ENCODE peak calls at places on chromosomes 7 and 10, in ten cellular contexts. One of them, this sample, is unnamed.

GRCh38 chr10:110431659-110432058 is 66.0 kb upstream of the DUSP5 start:
- DNase-seq in GM10248: no peak
- DNase-seq in astrocyte of the spinal cord: no peak
- DNase-seq in IMR-90: no peak
- DNase-seq in activated CD8-positive, alpha-beta T cell treated with anti-CD3 and anti-CD28 coated beads for 36 hours: no peak
- DNase-seq in prostate gland: no peak
- DNase-seq in lower leg skin: peak
- DNase-seq in endothelial cell: no peak
- DNase-seq in natural killer cell: no peak
- DNase-seq in body of pancreas: no peak
- DNase-seq in this sample: no peak

GRCh38 chr10:32175629-32176028 is 119.4 kb upstream of the KIF5B start:
- DNase-seq in activated CD8-positive, alpha-beta T cell treated with anti-CD3 and anti-CD28 coated beads for 36 hours: no peak
- DNase-seq in GM10248: no peak
- DNase-seq in endothelial cell: no peak
- DNase-seq in body of pancreas: no peak
- DNase-seq in prostate gland: no peak
- DNase-seq in astrocyte of the spinal cord: no peak
- DNase-seq in lower leg skin: no peak
- DNase-seq in natural killer cell: no peak
- DNase-seq in IMR-90: no peak
- DNase-seq in this sample: no peak

GRCh38 chr10:113171662-113172061 is 221.6 kb downstream of the TCF7L2 start:
- DNase-seq in astrocyte of the spinal cord: no peak
- DNase-seq in activated CD8-positive, alpha-beta T cell treated with anti-CD3 and anti-CD28 coated beads for 36 hours: no peak
- DNase-seq in IMR-90: no peak
- DNase-seq in GM10248: no peak
- DNase-seq in lower leg skin: no peak
- DNase-seq in body of pancreas: no peak
- DNase-seq in natural killer cell: no peak
- DNase-seq in endothelial cell: no peak
- DNase-seq in prostate gland: no peak
- DNase-seq in this sample: no peak

GRCh38 chr7:105567024-105567423 is 14.3 kb downstream of the EFCAB10 start:
- DNase-seq in astrocyte of the spinal cord: no peak
- DNase-seq in lower leg skin: no peak
- DNase-seq in body of pancreas: no peak
- DNase-seq in activated CD8-positive, alpha-beta T cell treated with anti-CD3 and anti-CD28 coated beads for 36 hours: no peak
- DNase-seq in GM10248: no peak
- DNase-seq in natural killer cell: no peak
- DNase-seq in IMR-90: no peak
- DNase-seq in endothelial cell: no peak
- DNase-seq in prostate gland: no peak
- DNase-seq in this sample: no peak

GRCh38 chr10:110364531-110364937 is 59.8 kb upstream of the SMNDC1 start:
- DNase-seq in activated CD8-positive, alpha-beta T cell treated with anti-CD3 and anti-CD28 coated beads for 36 hours: peak
- DNase-seq in prostate gland: no peak
- DNase-seq in GM10248: no peak
- DNase-seq in lower leg skin: no peak
- DNase-seq in endothelial cell: no peak
- DNase-seq in body of pancreas: no peak
- DNase-seq in natural killer cell: no peak
- DNase-seq in astrocyte of the spinal cord: no peak
- DNase-seq in IMR-90: no peak
- DNase-seq in this sample: no peak

GRCh38 chr10:9957352-9957751 is 1060.3 kb upstream of the CELF2 start:
- DNase-seq in prostate gland: no peak
- DNase-seq in lower leg skin: no peak
- DNase-seq in endothelial cell: no peak
- DNase-seq in natural killer cell: no peak
- DNase-seq in astrocyte of the spinal cord: no peak
- DNase-seq in IMR-90: peak
- DNase-seq in GM10248: no peak
- DNase-seq in activated CD8-positive, alpha-beta T cell treated with anti-CD3 and anti-CD28 coated beads for 36 hours: no peak
- DNase-seq in body of pancreas: no peak
- DNase-seq in this sample: no peak

GRCh38 chr10:90947025-90947960 is 26.4 kb upstream of the ANKRD1 start:
- DNase-seq in natural killer cell: no peak
- DNase-seq in prostate gland: no peak
- DNase-seq in astrocyte of the spinal cord: peak
- DNase-seq in body of pancreas: no peak
- DNase-seq in GM10248: no peak
- DNase-seq in lower leg skin: no peak
- DNase-seq in endothelial cell: no peak
- DNase-seq in IMR-90: peak
- DNase-seq in activated CD8-positive, alpha-beta T cell treated with anti-CD3 and anti-CD28 coated beads for 36 hours: peak
- DNase-seq in this sample: no peak

GRCh38 chr7:82105463-82105862 is 335.6 kb upstream of the HGF start:
- DNase-seq in natural killer cell: no peak
- DNase-seq in activated CD8-positive, alpha-beta T cell treated with anti-CD3 and anti-CD28 coated beads for 36 hours: no peak
- DNase-seq in body of pancreas: no peak
- DNase-seq in GM10248: no peak
- DNase-seq in lower leg skin: no peak
- DNase-seq in astrocyte of the spinal cord: peak
- DNase-seq in prostate gland: no peak
- DNase-seq in endothelial cell: no peak
- DNase-seq in IMR-90: peak
- DNase-seq in this sample: no peak

GRCh38 chr10:46293832-46294640 is 7.2 kb downstream of the ANTXRL start:
- DNase-seq in activated CD8-positive, alpha-beta T cell treated with anti-CD3 and anti-CD28 coated beads for 36 hours: no peak
- DNase-seq in GM10248: no peak
- DNase-seq in natural killer cell: no peak
- DNase-seq in IMR-90: no peak
- DNase-seq in prostate gland: no peak
- DNase-seq in endothelial cell: peak
- DNase-seq in lower leg skin: peak
- DNase-seq in astrocyte of the spinal cord: no peak
- DNase-seq in body of pancreas: no peak
- DNase-seq in this sample: no peak

GRCh38 chr7:27608776-27609495 is 53.7 kb downstream of the HIBADH start:
- DNase-seq in lower leg skin: no peak
- DNase-seq in natural killer cell: no peak
- DNase-seq in IMR-90: no peak
- DNase-seq in prostate gland: no peak
- DNase-seq in GM10248: no peak
- DNase-seq in body of pancreas: no peak
- DNase-seq in endothelial cell: no peak
- DNase-seq in activated CD8-positive, alpha-beta T cell treated with anti-CD3 and anti-CD28 coated beads for 36 hours: no peak
- DNase-seq in astrocyte of the spinal cord: peak
- DNase-seq in this sample: no peak

GRCh38 chr7:117088623-117089199 is 135.4 kb downstream of the ST7 start:
- DNase-seq in activated CD8-positive, alpha-beta T cell treated with anti-CD3 and anti-CD28 coated beads for 36 hours: no peak
- DNase-seq in endothelial cell: no peak
- DNase-seq in body of pancreas: no peak
- DNase-seq in lower leg skin: no peak
- DNase-seq in natural killer cell: no peak
- DNase-seq in GM10248: no peak
- DNase-seq in prostate gland: no peak
- DNase-seq in astrocyte of the spinal cord: no peak
- DNase-seq in IMR-90: no peak
- DNase-seq in this sample: no peak

GRCh38 chr7:39749717-39750116 is 126.3 kb downstream of the RALA start:
- DNase-seq in prostate gland: no peak
- DNase-seq in body of pancreas: no peak
- DNase-seq in IMR-90: no peak
- DNase-seq in natural killer cell: no peak
- DNase-seq in lower leg skin: no peak
- DNase-seq in GM10248: no peak
- DNase-seq in astrocyte of the spinal cord: no peak
- DNase-seq in endothelial cell: no peak
- DNase-seq in activated CD8-positive, alpha-beta T cell treated with anti-CD3 and anti-CD28 coated beads for 36 hours: no peak
- DNase-seq in this sample: no peak

GRCh38 chr10:121708921-121709625 is 110.8 kb upstream of the FGFR2 start:
- DNase-seq in IMR-90: no peak
- DNase-seq in body of pancreas: no peak
- DNase-seq in GM10248: no peak
- DNase-seq in endothelial cell: no peak
- DNase-seq in astrocyte of the spinal cord: peak
- DNase-seq in natural killer cell: no peak
- DNase-seq in lower leg skin: no peak
- DNase-seq in activated CD8-positive, alpha-beta T cell treated with anti-CD3 and anti-CD28 coated beads for 36 hours: no peak
- DNase-seq in prostate gland: no peak
- DNase-seq in this sample: no peak

GRCh38 chr10:124573726-124574455 is 112.3 kb downstream of the LHPP start:
- DNase-seq in endothelial cell: no peak
- DNase-seq in lower leg skin: no peak
- DNase-seq in GM10248: no peak
- DNase-seq in IMR-90: no peak
- DNase-seq in natural killer cell: no peak
- DNase-seq in astrocyte of the spinal cord: no peak
- DNase-seq in body of pancreas: no peak
- DNase-seq in activated CD8-positive, alpha-beta T cell treated with anti-CD3 and anti-CD28 coated beads for 36 hours: no peak
- DNase-seq in prostate gland: no peak
- DNase-seq in this sample: no peak

GRCh38 chr10:112475565-112476233 is 28.7 kb downstream of the VTI1A start:
- DNase-seq in GM10248: no peak
- DNase-seq in endothelial cell: no peak
- DNase-seq in IMR-90: peak
- DNase-seq in prostate gland: no peak
- DNase-seq in activated CD8-positive, alpha-beta T cell treated with anti-CD3 and anti-CD28 coated beads for 36 hours: no peak
- DNase-seq in natural killer cell: no peak
- DNase-seq in lower leg skin: no peak
- DNase-seq in body of pancreas: no peak
- DNase-seq in astrocyte of the spinal cord: peak
- DNase-seq in this sample: no peak

GRCh38 chr7:101815826-101816488 is 1.5 kb upstream of the CUX1 start:
- DNase-seq in body of pancreas: peak
- DNase-seq in prostate gland: peak
- DNase-seq in lower leg skin: peak
- DNase-seq in endothelial cell: peak
- DNase-seq in activated CD8-positive, alpha-beta T cell treated with anti-CD3 and anti-CD28 coated beads for 36 hours: peak
- DNase-seq in natural killer cell: peak
- DNase-seq in astrocyte of the spinal cord: peak
- DNase-seq in GM10248: peak
- DNase-seq in IMR-90: peak
- DNase-seq in this sample: no peak
- TF ChIP-seq CTCF in body of pancreas: no peak
- TF ChIP-seq CTCF in prostate gland: peak
- TF ChIP-seq CTCF in lower leg skin: no peak
- TF ChIP-seq CTCF in endothelial cell: no peak
- TF ChIP-seq CTCF in activated CD8-positive, alpha-beta T cell treated with anti-CD3 and anti-CD28 coated beads for 36 hours: no peak
- TF ChIP-seq CTCF in natural killer cell: no peak
- TF ChIP-seq CTCF in astrocyte of the spinal cord: peak
- TF ChIP-seq CTCF in GM10248: peak
- TF ChIP-seq CTCF in IMR-90: no peak
- TF ChIP-seq CTCF in this sample: no peak

DNA sequence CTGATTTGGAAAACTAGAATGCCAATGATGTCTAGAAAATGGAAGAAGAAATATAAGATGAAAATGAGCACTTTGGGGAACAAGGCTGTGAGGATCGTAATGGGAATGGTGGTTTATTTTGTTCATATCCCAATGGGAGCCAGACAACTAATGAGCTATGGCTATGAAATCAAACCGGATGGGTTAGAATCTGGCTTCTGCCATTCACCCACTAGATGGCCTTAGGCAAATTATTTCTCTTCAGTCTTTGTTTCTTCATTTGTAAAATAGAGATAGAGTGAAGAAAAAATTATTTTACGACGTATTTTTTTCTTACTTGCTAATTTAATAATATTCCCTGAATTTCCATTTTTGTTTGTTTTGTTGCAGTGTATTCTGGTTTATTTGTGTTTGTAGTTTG is 572.1 kb upstream of the IGFBP3 start:
- DNase-seq in body of pancreas: no peak
- DNase-seq in endothelial cell: no peak
- DNase-seq in GM10248: no peak
- DNase-seq in natural killer cell: no peak
- DNase-seq in astrocyte of the spinal cord: no peak
- DNase-seq in prostate gland: no peak
- DNase-seq in activated CD8-positive, alpha-beta T cell treated with anti-CD3 and anti-CD28 coated beads for 36 hours: no peak
- DNase-seq in IMR-90: no peak
- DNase-seq in lower leg skin: no peak
- DNase-seq in this sample: no peak
- TF ChIP-seq CTCF in body of pancreas: no peak
- TF ChIP-seq CTCF in endothelial cell: no peak
- TF ChIP-seq CTCF in GM10248: no peak
- TF ChIP-seq CTCF in natural killer cell: no peak
- TF ChIP-seq CTCF in astrocyte of the spinal cord: peak
- TF ChIP-seq CTCF in prostate gland: no peak
- TF ChIP-seq CTCF in activated CD8-positive, alpha-beta T cell treated with anti-CD3 and anti-CD28 coated beads for 36 hours: no peak
- TF ChIP-seq CTCF in IMR-90: no peak
- TF ChIP-seq CTCF in lower leg skin: no peak
- TF ChIP-seq CTCF in this sample: no peak

GRCh38 chr10:59346321-59346720 is 16.0 kb downstream of the FAM13C start:
- DNase-seq in natural killer cell: no peak
- DNase-seq in IMR-90: peak
- DNase-seq in endothelial cell: no peak
- DNase-seq in prostate gland: no peak
- DNase-seq in activated CD8-positive, alpha-beta T cell treated with anti-CD3 and anti-CD28 coated beads for 36 hours: no peak
- DNase-seq in body of pancreas: no peak
- DNase-seq in GM10248: no peak
- DNase-seq in lower leg skin: no peak
- DNase-seq in astrocyte of the spinal cord: no peak
- DNase-seq in this sample: no peak

GRCh38 chr10:59340279-59340678 is 22.1 kb downstream of the FAM13C start:
- DNase-seq in lower leg skin: no peak
- DNase-seq in GM10248: no peak
- DNase-seq in body of pancreas: no peak
- DNase-seq in endothelial cell: no peak
- DNase-seq in prostate gland: no peak
- DNase-seq in activated CD8-positive, alpha-beta T cell treated with anti-CD3 and anti-CD28 coated beads for 36 hours: no peak
- DNase-seq in natural killer cell: no peak
- DNase-seq in IMR-90: peak
- DNase-seq in astrocyte of the spinal cord: no peak
- DNase-seq in this sample: no peak

GRCh38 chr10:59337254-59337653 is 25.1 kb downstream of the FAM13C start:
- DNase-seq in prostate gland: peak
- DNase-seq in endothelial cell: no peak
- DNase-seq in activated CD8-positive, alpha-beta T cell treated with anti-CD3 and anti-CD28 coated beads for 36 hours: no peak
- DNase-seq in lower leg skin: no peak
- DNase-seq in astrocyte of the spinal cord: peak
- DNase-seq in natural killer cell: no peak
- DNase-seq in IMR-90: peak
- DNase-seq in GM10248: no peak
- DNase-seq in body of pancreas: peak
- DNase-seq in this sample: no peak

DNA sequence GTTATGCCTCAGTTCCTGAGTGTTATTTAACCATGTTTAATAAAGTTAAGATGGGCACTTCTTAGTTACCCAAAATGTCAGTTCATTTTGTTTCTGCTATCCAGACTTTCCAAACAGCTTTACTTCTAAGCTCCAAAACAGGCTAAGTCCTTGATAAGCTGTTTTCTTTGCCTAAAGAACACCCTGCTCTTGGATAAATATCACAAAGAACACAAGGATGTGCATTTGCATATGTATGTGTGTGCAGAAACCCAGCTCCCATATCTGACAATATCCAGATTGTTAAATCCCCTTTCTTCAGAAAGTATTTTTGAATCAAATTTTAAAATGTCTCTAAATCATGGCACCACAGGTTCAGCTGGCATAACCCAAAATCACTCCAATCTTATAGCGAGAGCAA is 19.6 kb downstream of the FAM13C start:
- DNase-seq in prostate gland: no peak
- DNase-seq in astrocyte of the spinal cord: no peak
- DNase-seq in natural killer cell: no peak
- DNase-seq in GM10248: no peak
- DNase-seq in activated CD8-positive, alpha-beta T cell treated with anti-CD3 and anti-CD28 coated beads for 36 hours: no peak
- DNase-seq in body of pancreas: no peak
- DNase-seq in IMR-90: no peak
- DNase-seq in lower leg skin: no peak
- DNase-seq in endothelial cell: no peak
- DNase-seq in this sample: no peak
- TF ChIP-seq CTCF in prostate gland: no peak
- TF ChIP-seq CTCF in astrocyte of the spinal cord: no peak
- TF ChIP-seq CTCF in natural killer cell: no peak
- TF ChIP-seq CTCF in GM10248: no peak
- TF ChIP-seq CTCF in activated CD8-positive, alpha-beta T cell treated with anti-CD3 and anti-CD28 coated beads for 36 hours: no peak
- TF ChIP-seq CTCF in body of pancreas: no peak
- TF ChIP-seq CTCF in IMR-90: no peak
- TF ChIP-seq CTCF in lower leg skin: no peak
- TF ChIP-seq CTCF in endothelial cell: no peak
- TF ChIP-seq CTCF in this sample: no peak

GRCh38 chr7:127504715-127505114 is 80.7 kb downstream of the GCC1 start:
- DNase-seq in GM10248: peak
- DNase-seq in prostate gland: no peak
- DNase-seq in endothelial cell: peak
- DNase-seq in body of pancreas: peak
- DNase-seq in activated CD8-positive, alpha-beta T cell treated with anti-CD3 and anti-CD28 coated beads for 36 hours: peak
- DNase-seq in IMR-90: peak
- DNase-seq in lower leg skin: peak
- DNase-seq in natural killer cell: no peak
- DNase-seq in astrocyte of the spinal cord: peak
- DNase-seq in this sample: no peak
- TF ChIP-seq CTCF in GM10248: peak
- TF ChIP-seq CTCF in prostate gland: peak
- TF ChIP-seq CTCF in endothelial cell: no peak
- TF ChIP-seq CTCF in body of pancreas: peak
- TF ChIP-seq CTCF in activated CD8-positive, alpha-beta T cell treated with anti-CD3 and anti-CD28 coated beads for 36 hours: peak
- TF ChIP-seq CTCF in IMR-90: peak
- TF ChIP-seq CTCF in lower leg skin: no peak
- TF ChIP-seq CTCF in natural killer cell: peak
- TF ChIP-seq CTCF in astrocyte of the spinal cord: peak
- TF ChIP-seq CTCF in this sample: no peak

This sample was measured in omental fat pad.